ENCODE peak calls at places on chromosomes 3 and 15, in nine cellular contexts. Z is endothelial cell; X is NCI-H1092; W is naive thymus-derived CD4-positive, alpha-beta T cell; J is tibial artery; F is EL; P is C1 segment of cervical spinal cord; C is naive thymus-derived CD8-positive, alpha-beta T cell; M is activated gamma-delta T cell. A is an unnamed sample.

GRCh38 chr3:182683335-182684257 is 109.7 kb upstream of the ATP11B start:
- DNase-seq in Z (peak), X (peak), W (peak), J (peak), F (peak), P (peak), C (peak), M (no peak), A (peak)

GRCh38 chr3:119529883-119530282 is 29.5 kb downstream of the CD80 start:
- DNase-seq in Z (no peak), X (no peak), W (no peak), J (no peak), F (peak), P (no peak), C (no peak), M (no peak), A (no peak)

GRCh38 chr3:129829640-129830039 is 63.9 kb downstream of the TMCC1 start:
- DNase-seq in Z (peak), X (no peak), W (no peak), J (peak), F (peak), P (no peak), C (no peak), M (no peak), A (peak)

GRCh38 chr3:108940166-108940565 is 13.5 kb downstream of the GUCA1C start:
- DNase-seq in Z (no peak), X (no peak), W (no peak), J (no peak), F (no peak), P (no peak), C (no peak), M (no peak), A (no peak)

GRCh38 chr3:162122405-162122804 is 625.8 kb downstream of the OTOL1 start:
- DNase-seq in Z (no peak), X (no peak), W (no peak), J (peak), F (no peak), P (no peak), C (no peak), M (no peak), A (no peak)

GRCh38 chr15:87661952-87662351 is 594.6 kb downstream of the NTRK3 start:
- DNase-seq in Z (no peak), X (no peak), W (no peak), J (no peak), F (no peak), P (no peak), C (no peak), M (no peak), A (no peak)

GRCh38 chr3:195522254-195523023 is 20.7 kb downstream of the PPP1R2 start:
- DNase-seq in Z (peak), X (no peak), W (no peak), J (no peak), F (peak), P (no peak), C (no peak), M (no peak), A (no peak)

GRCh38 chr3:7977245-7978103 is 524.1 kb upstream of the LMCD1 start:
- DNase-seq in Z (no peak), X (no peak), W (no peak), J (no peak), F (peak), P (no peak), C (no peak), M (no peak), A (no peak)

GRCh38 chr3:44892689-44893088 is 18.3 kb downstream of the TGM4 start:
- DNase-seq in Z (no peak), X (no peak), W (no peak), J (no peak), F (peak), P (no peak), C (no peak), M (no peak), A (no peak)

GRCh38 chr3:183560607-183561006 is 5.1 kb upstream of the KLHL6 start:
- DNase-seq in Z (peak), X (no peak), W (no peak), J (no peak), F (no peak), P (no peak), C (no peak), M (no peak), A (peak)

GRCh38 chr3:39941941-39942340 is 132.5 kb downstream of the MYRIP start:
- DNase-seq in Z (no peak), X (peak), W (no peak), J (no peak), F (no peak), P (no peak), C (no peak), M (no peak), A (no peak)

GRCh38 chr15:67033521-67033920 is 31.9 kb upstream of the SMAD3 start:
- DNase-seq in Z (no peak), X (no peak), W (no peak), J (no peak), F (no peak), P (no peak), C (no peak), M (no peak), A (peak)

GRCh38 chr3:39433642-39434041 is 27.1 kb downstream of the RPSA start:
- DNase-seq in Z (no peak), X (no peak), W (no peak), J (no peak), F (peak), P (no peak), C (no peak), M (no peak), A (no peak)

GRCh38 chr3:153163349-153164008 is 1.5 kb downstream of the RAP2B start:
- DNase-seq in Z (no peak), X (no peak), W (no peak), J (no peak), F (peak), P (no peak), C (no peak), M (no peak), A (no peak)

GRCh38 chr3:69032137-69032536 is 18.7 kb upstream of the EOGT start:
- DNase-seq in Z (no peak), X (no peak), W (no peak), J (no peak), F (peak), P (no peak), C (no peak), M (no peak), A (no peak)

GRCh38 chr15:25416693-25417092 is 22.1 kb downstream of the UBE3A start:
- DNase-seq in Z (no peak), X (peak), W (no peak), J (no peak), F (no peak), P (no peak), C (no peak), M (no peak), A (no peak)

GRCh38 chr3:1139071-1139470 is 46.2 kb downstream of the CNTN6 start:
- DNase-seq in Z (no peak), X (no peak), W (no peak), J (no peak), F (no peak), P (no peak), C (no peak), M (no peak), A (no peak)

GRCh38 chr3:172675371-172676193 is 35.3 kb downstream of the NCEH1 start:
- DNase-seq in Z (peak), X (peak), W (peak), J (no peak), F (peak), P (no peak), C (no peak), M (no peak), A (no peak)

GRCh38 chr3:18442743-18443669 is 17.9 kb upstream of the SATB1 start:
- DNase-seq in Z (no peak), X (no peak), W (no peak), J (no peak), F (no peak), P (no peak), C (no peak), M (no peak), A (peak)

GRCh38 chr3:170634663-170635096 is 48.8 kb upstream of the SLC7A14 start:
- DNase-seq in Z (no peak), X (no peak), W (no peak), J (no peak), F (no peak), P (no peak), C (no peak), M (no peak), A (no peak)

GRCh38 chr3:100765437-100765975 is 56.2 kb downstream of the TFG start:
- DNase-seq in Z (no peak), X (no peak), W (no peak), J (no peak), F (no peak), P (no peak), C (no peak), M (no peak), A (no peak)

GRCh38 chr15:90214553-90215205 is 13.5 kb downstream of the SEMA4B start:
- DNase-seq in Z (no peak), X (no peak), W (no peak), J (no peak), F (no peak), P (no peak), C (no peak), M (no peak), A (no peak)

A was measured in activated CD4-positive, alpha-beta memory T cell treated with anti-CD3 and anti-CD28 coated beads for 36 hours.